ENCODE peak calls at places on chromosomes 16 and 17, in four cellular contexts. F is IMR-90, A is mesendoderm, L is H1. W is an unnamed sample.

GRCh38 chr17:53428913-53429312 is 393.8 kb upstream of the KIF2B start:
- DNase-seq in F (no peak), A (no peak), L (no peak), W (no peak)

GRCh38 chr16:86524029-86524428 is 13.7 kb downstream of the FOXF1 start:
- DNase-seq in F (no peak), A (no peak), L (no peak), W (no peak)

GRCh38 chr17:27546624-27547300 is 84.2 kb upstream of the LGALS9 start:
- DNase-seq in F (peak; percentile 44), A (no peak), L (no peak), W (no peak)

GRCh38 chr17:46046957-46047356 is 47.9 kb downstream of the STH start:
- DNase-seq in F (peak; percentile 24), A (no peak), L (no peak), W (no peak)

GRCh38 chr16:28297308-28297707 is 5.0 kb downstream of the SBK1 start:
- DNase-seq in F (no peak), A (no peak), L (no peak), W (no peak)

GRCh38 chr17:7477392-7478275 is 1.8 kb downstream of the ZBTB4 start:
- DNase-seq in F (peak; percentile 95), A (no peak), L (no peak), W (no peak)

GRCh38 chr16:30131869-30132475 is 9.0 kb upstream of the MAPK3 start:
- DNase-seq in F (no peak), A (no peak), L (no peak), W (no peak)

GRCh38 chr17:1561420-1562177 is 993 bp downstream of the PITPNA start:
- DNase-seq in F (no peak), A (no peak), L (peak; percentile 62), W (no peak)

GRCh38 chr16:11143741-11144035 is 112.3 kb downstream of the SOCS1 start:
- DNase-seq in F (no peak), A (no peak), L (no peak), W (no peak)

GRCh38 chr16:1677339-1677738 is 740 bp upstream of the JPT2 start:
- DNase-seq in F (no peak), A (no peak), L (no peak), W (no peak)

GRCh38 chr17:35041390-35041789 is 22.1 kb downstream of the RFFL start:
- DNase-seq in F (no peak), A (no peak), L (no peak), W (no peak)

GRCh38 chr16:85521737-85522042 is 91.4 kb upstream of the GSE1 start:
- DNase-seq in F (no peak), A (no peak), L (no peak), W (no peak)

GRCh38 chr16:23608194-23608593 is 12.1 kb upstream of the NDUFAB1 start:
- DNase-seq in F (peak; percentile 71), A (no peak), L (no peak), W (no peak)

GRCh38 chr17:47978324-47978723 is 7.4 kb downstream of the CDK5RAP3 start:
- DNase-seq in F (peak; percentile 54), A (peak; percentile 77), L (peak; percentile 83), W (peak; percentile 87)

GRCh38 chr17:33674685-33675084 is 381.6 kb upstream of the ASIC2 start:
- DNase-seq in F (peak; percentile 55), A (peak; percentile 72), L (peak; percentile 85), W (peak; percentile 82)

GRCh38 chr17:1232786-1233185 is 37.5 kb upstream of the BHLHA9 start:
- DNase-seq in F (peak; percentile 82), A (no peak), L (no peak), W (no peak)

GRCh38 chr17:82804442-82805191 is 35.2 kb downstream of the ZNF750 start:
- DNase-seq in F (peak; percentile 41), A (no peak), L (no peak), W (no peak)

GRCh38 chr16:75206749-75207451 is at the start of gene CTRB2:
- DNase-seq in F (no peak), A (no peak), L (no peak), W (no peak)

GRCh38 chr16:10511829-10512228 is 68.6 kb downstream of the EMP2 start:
- DNase-seq in F (no peak), A (no peak), L (no peak), W (no peak)

GRCh38 chr16:67260426-67261063 is 11.8 kb downstream of the SLC9A5 start:
- DNase-seq in F (peak; percentile 72), A (peak; percentile 81), L (no peak), W (peak; percentile 46)

GRCh38 chr17:72640415-72641165 is 451.9 kb downstream of the SLC39A11 start:
- DNase-seq in F (no peak), A (no peak), L (no peak), W (no peak)

GRCh38 chr17:67390006-67390645 is 13.0 kb downstream of the PITPNC1 start:
- DNase-seq in F (peak; percentile 21), A (peak; percentile 25), L (no peak), W (no peak)

GRCh38 chr17:71900830-71901229 is 220.0 kb upstream of the SOX9 start:
- DNase-seq in F (peak; percentile 51), A (no peak), L (no peak), W (no peak)

GRCh38 chr16:83887088-83887487 is 11.8 kb upstream of the MLYCD start:
- DNase-seq in F (no peak), A (no peak), L (no peak), W (no peak)

GRCh38 chr17:67800495-67800928 is 24.8 kb upstream of the BPTF start:
- DNase-seq in F (peak; percentile 75), A (peak; percentile 88), L (peak; percentile 87), W (peak; percentile 93)

GRCh38 chr17:31907342-31907975 is 6.0 kb upstream of the UTP6 start:
- DNase-seq in F (peak; percentile 70), A (peak; percentile 6), L (no peak), W (no peak)

GRCh38 chr17:81373536-81374160 is 21.6 kb upstream of the BAHCC1 start:
- DNase-seq in F (no peak), A (no peak), L (no peak), W (peak; percentile 38)

GRCh38 chr16:19926449-19927390 is 42.1 kb upstream of the GPRC5B start:
- DNase-seq in F (peak; percentile 76), A (peak; percentile 37), L (no peak), W (peak; percentile 12)

GRCh38 chr16:88303890-88304819 is 78.6 kb upstream of the ZNF469 start:
- DNase-seq in F (peak; percentile 98), A (peak; percentile 36), L (no peak), W (no peak)

GRCh38 chr17:56543280-56543679 is 50.2 kb upstream of the NOG start:
- DNase-seq in F (no peak), A (peak; percentile 26), L (no peak), W (no peak)

GRCh38 chr17:47203984-47204721 is 5.0 kb upstream of the MYL4 start:
- DNase-seq in F (peak; percentile 64), A (no peak), L (no peak), W (no peak)

GRCh38 chr17:44918006-44918405 is 2.7 kb upstream of the GFAP start:
- DNase-seq in F (no peak), A (no peak), L (no peak), W (no peak)

GRCh38 chr17:37176683-37177082 is 199.1 kb upstream of the C17orf78 start:
- DNase-seq in F (peak; percentile 55), A (no peak), L (no peak), W (no peak)

GRCh38 chr16:31487076-31487719 is 4.3 kb downstream of the SLC5A2 start:
- DNase-seq in F (no peak), A (no peak), L (no peak), W (no peak)

GRCh38 chr17:27294689-27295630 is 1.0 kb downstream of the WSB1 start:
- DNase-seq in F (peak; percentile 83), A (peak; percentile 84), L (no peak), W (peak; percentile 48)

GRCh38 chr17:43314582-43314981 is 80.8 kb upstream of the RNU2-1 start:
- DNase-seq in F (no peak), A (peak; percentile 25), L (peak; percentile 49), W (no peak)
- H4K8ac ChIP-seq in F (no peak overlapping the region), A (no peak overlapping the region), L (no peak overlapping the region), W (no peak overlapping the region)

GRCh38 chr17:39659286-39660010 is 5.7 kb upstream of the TCAP start:
- DNase-seq in F (no peak), A (no peak), L (no peak), W (no peak)
- H4K5ac ChIP-seq in F (no peak overlapping the region), A (no peak overlapping the region), L (no peak overlapping the region), W (no peak overlapping the region)

GRCh38 chr16:58882292-58882691 is 148.2 kb upstream of the GOT2 start:
- DNase-seq in F (no peak), A (no peak), L (no peak), W (no peak)
- H4K8ac ChIP-seq in F (no peak overlapping the region), A (no peak overlapping the region), L (no peak overlapping the region), W (no peak overlapping the region)

DNA sequence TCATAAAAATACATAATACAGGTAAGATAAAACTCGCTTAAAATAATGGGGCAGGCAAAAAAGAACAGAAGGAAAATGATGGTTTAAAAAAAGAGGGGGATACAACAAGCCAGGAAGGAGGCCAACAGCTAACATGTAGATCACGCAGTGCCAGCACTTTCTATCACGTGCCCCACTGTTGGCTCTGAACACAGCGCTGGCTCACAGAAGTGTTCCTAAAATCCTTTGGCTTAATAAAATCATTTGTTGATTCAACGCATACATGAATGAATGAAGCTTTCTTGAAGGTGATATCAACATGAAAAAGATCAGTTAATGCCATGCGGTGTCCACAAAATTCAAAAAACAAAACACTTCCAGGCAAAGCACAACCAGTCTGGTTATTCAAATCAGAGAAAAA is 8.5 kb downstream of the ITGAE start:
- DNase-seq in F (no peak), A (no peak), L (no peak), W (no peak)
- H4K5ac ChIP-seq in F (no peak overlapping the region), A (no peak overlapping the region), L (no peak overlapping the region), W (no peak overlapping the region)

DNA sequence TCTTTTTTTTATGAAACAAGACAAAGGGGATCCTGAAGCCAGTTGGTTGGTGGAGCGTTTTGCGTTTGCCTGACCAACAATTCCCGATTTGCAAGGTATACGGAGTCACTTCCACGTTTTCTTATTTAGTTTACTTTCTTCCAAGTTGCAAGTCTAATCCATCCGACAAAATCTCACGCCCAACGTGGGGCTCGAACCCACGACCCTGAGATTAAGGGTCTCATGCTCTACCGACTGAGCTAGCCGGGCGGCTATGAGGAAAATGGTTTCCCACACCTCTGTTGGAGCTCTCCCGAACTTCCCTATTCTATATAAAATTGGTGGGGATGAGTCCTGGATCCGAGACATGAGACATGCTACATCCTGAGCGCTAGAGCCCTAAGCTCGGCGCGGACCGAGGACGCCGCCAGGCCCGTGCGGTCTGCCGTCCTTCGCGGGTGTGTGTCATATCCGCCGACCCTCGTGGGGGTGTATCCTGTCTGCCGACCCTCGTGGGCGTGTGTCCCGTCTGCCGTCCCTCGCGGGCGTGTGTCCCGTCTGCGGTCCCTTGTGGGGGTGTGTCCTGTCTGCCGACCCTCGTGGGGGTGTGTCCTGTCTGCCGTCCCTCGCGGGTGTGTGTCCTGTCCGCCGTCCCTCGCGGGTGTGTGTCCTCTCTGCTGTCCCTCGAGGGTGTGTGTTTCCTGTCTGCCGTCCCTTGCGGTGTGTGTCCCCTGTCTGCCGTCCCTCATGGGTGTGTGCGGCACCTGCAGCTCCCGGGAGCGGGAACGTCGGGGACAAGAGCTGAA is 22.6 kb downstream of the ZNF213 start:
- DNase-seq in F (peak; percentile 98), A (peak; percentile 99), L (peak; percentile 98), W (peak; percentile 91)
- H4K8ac ChIP-seq in F (no peak overlapping the region), A (no peak overlapping the region), L (no peak overlapping the region), W (no peak overlapping the region)